ENCODE peak calls at places on chromosomes 3 and 15, in ten cellular contexts. G is fibroblast of the aortic adventitia, S is cardiac muscle cell, F is tibial artery, V is HCT116, B is fibroblast of pulmonary artery, E is ovary, A is astrocyte, W is RWPE1, C is GM13977. Y is an unnamed sample.

GRCh38 chr15:41286665-41287333 is 45.6 kb downstream of the OIP5 start:
- DNase-seq in G (peak), S (peak), F (no peak), V (no peak), B (peak), E (no peak), A (no peak), W (no peak), C (no peak), Y (no peak)

GRCh38 chr3:179181993-179182551 is 33.9 kb downstream of the PIK3CA start:
- DNase-seq in G (no peak), S (no peak), F (no peak), V (no peak), B (peak), E (no peak), A (peak), W (no peak), C (no peak), Y (peak)

GRCh38 chr3:713225-713624 is 379.6 kb upstream of the CNTN6 start:
- DNase-seq in G (no peak), S (no peak), F (no peak), V (no peak), B (no peak), E (no peak), A (no peak), W (no peak), C (no peak), Y (no peak)

GRCh38 chr3:71143493-71143892 is 440.0 kb downstream of the FOXP1 start:
- DNase-seq in G (no peak), S (no peak), F (no peak), V (no peak), B (no peak), E (no peak), A (no peak), W (no peak), C (no peak), Y (no peak)

GRCh38 chr3:38136272-38136806 is 588 bp downstream of the ACAA1 start:
- DNase-seq in G (peak), S (peak), F (no peak), V (no peak), B (peak), E (peak), A (no peak), W (no peak), C (peak), Y (peak)

GRCh38 chr3:126103121-126104027 is 19.4 kb upstream of the SLC41A3 start:
- DNase-seq in G (no peak), S (no peak), F (no peak), V (no peak), B (no peak), E (no peak), A (no peak), W (no peak), C (no peak), Y (no peak)

GRCh38 chr3:17081520-17081919 is 196.8 kb downstream of the PLCL2 start:
- DNase-seq in G (no peak), S (no peak), F (no peak), V (no peak), B (no peak), E (no peak), A (no peak), W (no peak), C (no peak), Y (no peak)

GRCh38 chr3:163056874-163057497 is 1560.4 kb downstream of the OTOL1 start:
- DNase-seq in G (peak), S (peak), F (no peak), V (peak), B (peak), E (no peak), A (no peak), W (peak), C (peak), Y (peak)

GRCh38 chr3:132174500-132174899 is 139.7 kb upstream of the CPNE4 start:
- DNase-seq in G (no peak), S (peak), F (no peak), V (no peak), B (peak), E (no peak), A (no peak), W (no peak), C (no peak), Y (no peak)

GRCh38 chr3:174218011-174218410 is 641.1 kb upstream of the NAALADL2 start:
- DNase-seq in G (peak), S (no peak), F (no peak), V (no peak), B (no peak), E (no peak), A (no peak), W (no peak), C (no peak), Y (no peak)

GRCh38 chr15:51382787-51383186 is 41.3 kb downstream of the GLDN start:
- DNase-seq in G (peak), S (peak), F (no peak), V (peak), B (peak), E (no peak), A (peak), W (peak), C (peak), Y (peak)

GRCh38 chr3:169327969-169328368 is 335.5 kb downstream of the MECOM start:
- DNase-seq in G (no peak), S (no peak), F (no peak), V (no peak), B (no peak), E (no peak), A (no peak), W (no peak), C (no peak), Y (no peak)

GRCh38 chr15:25876231-25877140 is 13.4 kb upstream of the ATP10A start:
- DNase-seq in G (no peak), S (no peak), F (no peak), V (no peak), B (no peak), E (no peak), A (no peak), W (no peak), C (no peak), Y (no peak)

GRCh38 chr3:189805375-189806067 is 174.3 kb downstream of the TP63 start:
- DNase-seq in G (no peak), S (no peak), F (no peak), V (no peak), B (no peak), E (no peak), A (no peak), W (no peak), C (no peak), Y (no peak)

DNA sequence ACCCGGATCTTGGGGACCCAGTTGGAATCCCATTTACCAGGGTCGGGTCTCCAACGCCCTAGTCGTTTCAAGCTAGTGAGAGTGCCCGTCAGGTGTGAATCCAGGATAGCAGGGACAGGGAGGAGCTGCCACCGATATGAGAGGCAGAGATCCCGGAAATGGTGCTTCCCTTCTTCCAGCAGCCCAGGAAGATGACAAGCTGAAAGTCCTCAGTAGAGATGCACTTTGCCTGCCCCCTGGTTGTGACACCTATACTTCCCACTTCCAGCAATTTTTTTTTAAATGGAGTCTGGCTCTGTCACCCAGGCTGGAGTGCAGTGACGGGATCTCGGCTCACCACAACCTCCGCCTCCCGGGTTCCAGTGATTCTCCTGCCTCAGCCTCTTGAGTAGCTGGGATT is 503.0 kb downstream of the NTRK3 start:
- DNase-seq in G (no peak), S (no peak), F (no peak), V (no peak), B (no peak), E (no peak), A (no peak), W (no peak), C (no peak), Y (no peak)
- TF ChIP-seq CTCF in G (no peak), S (no peak), F (no peak), V (no peak), B (no peak), E (no peak), A (no peak), W (no peak), C (no peak), Y (no peak)

GRCh38 chr3:143327388-143327787 is 207.8 kb downstream of the CHST2 start:
- DNase-seq in G (no peak), S (no peak), F (no peak), V (no peak), B (no peak), E (no peak), A (no peak), W (peak), C (no peak), Y (no peak)
- TF ChIP-seq CTCF in G (peak), S (peak), F (no peak), V (peak), B (peak), E (no peak), A (peak), W (no peak), C (no peak), Y (no peak)

DNA sequence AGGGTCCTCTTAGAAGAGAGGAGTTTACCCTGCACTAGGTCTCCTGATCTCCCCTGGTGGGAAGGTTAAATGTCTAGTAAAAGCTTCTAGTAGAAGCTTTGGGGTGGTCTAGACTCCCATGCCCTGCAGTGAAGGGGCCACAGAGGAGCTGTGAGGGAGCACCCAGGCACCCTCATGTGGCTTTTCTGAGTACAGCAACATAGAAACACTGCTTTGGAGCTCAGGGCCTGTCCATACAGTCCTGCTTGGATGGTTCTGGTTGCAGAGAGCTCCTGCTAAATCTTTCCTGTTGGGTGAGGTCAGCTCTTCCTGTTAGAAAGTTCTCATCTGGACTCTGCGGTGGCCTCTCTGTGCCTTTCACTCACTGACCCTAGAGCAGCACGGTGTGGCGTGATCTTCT is 47.8 kb downstream of the GPD1L start:
- DNase-seq in G (no peak), S (no peak), F (no peak), V (no peak), B (no peak), E (no peak), A (no peak), W (no peak), C (no peak), Y (no peak)
- TF ChIP-seq CTCF in G (peak), S (peak), F (no peak), V (peak), B (peak), E (no peak), A (peak), W (no peak), C (peak), Y (no peak)

DNA sequence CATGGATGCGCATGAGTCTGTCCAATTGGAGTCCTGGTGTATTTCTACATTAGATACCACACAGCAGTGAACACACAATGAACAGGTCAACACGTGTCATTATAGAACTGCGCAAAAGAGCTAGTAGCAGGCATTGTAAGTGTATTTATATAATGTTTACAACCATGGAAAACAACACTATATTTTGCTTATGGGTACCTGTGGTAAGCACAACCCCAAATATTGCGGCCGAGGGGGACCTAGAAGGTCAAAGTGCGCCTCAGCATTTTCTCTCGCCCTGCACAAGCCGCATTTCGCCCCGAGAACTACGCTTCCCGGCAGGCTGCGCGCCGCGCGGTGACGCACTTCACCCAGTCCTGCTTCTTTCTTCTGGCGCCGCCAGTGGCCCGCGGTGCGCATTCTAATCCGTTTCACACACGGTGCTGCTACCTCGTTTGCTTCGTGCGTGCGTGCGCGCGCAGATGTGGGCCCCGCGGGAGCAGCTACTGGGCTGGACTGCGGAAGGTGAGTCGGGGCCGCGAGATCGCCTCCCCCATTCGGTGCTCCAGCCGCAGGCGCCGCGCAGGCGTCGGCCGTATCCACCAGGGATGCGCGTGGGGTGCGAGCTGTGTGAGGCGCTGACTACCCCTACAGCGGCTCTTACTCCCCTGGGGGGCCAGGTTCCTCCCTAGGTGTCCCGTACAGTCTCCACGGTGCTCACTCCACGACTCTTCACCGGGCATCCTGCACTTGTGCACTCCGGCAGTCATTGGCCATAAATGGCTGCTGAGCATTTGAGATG is at the start of gene ZNF589:
- DNase-seq in G (peak), S (peak), F (peak), V (peak), B (peak), E (peak), A (peak), W (peak), C (peak), Y (peak)
- TF ChIP-seq CTCF in G (no peak), S (peak), F (peak), V (no peak), B (peak), E (peak), A (peak), W (no peak), C (peak), Y (peak)

Y was measured in activated CD8-positive, alpha-beta T cell treated with anti-CD3 and anti-CD28 coated beads for 36 hours.